ENCODE peak calls at places on chromosomes 7 and 10, in five cellular contexts. S is midbrain, E is ELR, N is AG09319, D is T-cell. C is an unnamed sample.

GRCh38 chr7:102024005-102024768 is 206.8 kb downstream of the CUX1 start:
- DNase-seq in S (no peak), E (no peak), N (no peak), D (no peak), C (no peak)

GRCh38 chr7:155206286-155207020 is 91.2 kb upstream of the INSIG1 start:
- DNase-seq in D (peak), S (peak), E (peak), N (peak), C (peak)

GRCh38 chr7:120190566-120190965 is 82.4 kb upstream of the KCND2 start:
- DNase-seq in D (no peak), E (no peak), N (no peak), S (no peak), C (no peak)

GRCh38 chr7:23242321-23242720 is 4.3 kb upstream of the GPNMB start:
- DNase-seq in D (no peak), E (peak), S (no peak), N (no peak), C (no peak)

GRCh38 chr7:82166666-82167065 is 276.9 kb downstream of the CACNA2D1 start:
- DNase-seq in E (no peak), N (no peak), D (no peak), S (peak), C (no peak)

GRCh38 chr7:103811997-103812396 is 177.5 kb downstream of the RELN start:
- DNase-seq in S (no peak), E (no peak), D (no peak), N (no peak), C (no peak)

GRCh38 chr7:105228555-105228954 is 160.2 kb downstream of the SRPK2 start:
- DNase-seq in D (no peak), E (no peak), N (no peak), S (no peak), C (no peak)

GRCh38 chr10:115706482-115707076 is 566.4 kb downstream of the GFRA1 start:
- DNase-seq in E (peak), D (no peak), S (peak), N (peak), C (no peak)

GRCh38 chr7:69656890-69657289 is 58.6 kb downstream of the AUTS2 start:
- DNase-seq in N (no peak), S (no peak), E (no peak), D (no peak), C (no peak)

GRCh38 chr10:108307250-108307924 is 1142.9 kb upstream of the SORCS1 start:
- DNase-seq in E (no peak), D (no peak), S (no peak), N (no peak), C (no peak)

GRCh38 chr10:68566955-68567354 is 6.8 kb downstream of the TET1 start:
- DNase-seq in D (no peak), S (no peak), N (no peak), E (no peak), C (no peak)

GRCh38 chr10:122829454-122829853 is 16.2 kb downstream of the CUZD1 start:
- DNase-seq in S (no peak), E (no peak), D (no peak), N (no peak), C (no peak)

GRCh38 chr10:69446650-69447151 is 4.6 kb upstream of the TSPAN15 start:
- DNase-seq in E (peak), D (no peak), N (no peak), S (no peak), C (peak)

GRCh38 chr10:10294801-10295515 is 722.7 kb upstream of the CELF2 start:
- DNase-seq in S (no peak), E (no peak), N (no peak), D (no peak), C (no peak)

GRCh38 chr10:14775656-14776055 is 959 bp upstream of the FAM107B start:
- DNase-seq in E (no peak), S (no peak), N (peak), D (no peak), C (no peak)

GRCh38 chr7:140010194-140010895 is 52.4 kb downstream of the PARP12 start:
- DNase-seq in N (no peak), D (no peak), S (no peak), E (no peak), C (no peak)

GRCh38 chr7:152859781-152860191 is 100.2 kb downstream of the ACTR3B start:
- DNase-seq in N (no peak), E (peak), S (no peak), D (no peak), C (no peak)

GRCh38 chr7:76193881-76194280 is 7.8 kb upstream of the SRRM3 start:
- DNase-seq in N (no peak), E (no peak), S (no peak), D (no peak), C (no peak)

GRCh38 chr10:128417776-128418175 is 291.6 kb upstream of the MKI67 start:
- DNase-seq in S (no peak), N (no peak), D (no peak), E (no peak), C (no peak)

GRCh38 chr10:48400129-48400849 is 93.8 kb downstream of the MAPK8 start:
- DNase-seq in E (peak), D (no peak), N (peak), S (no peak), C (no peak)

GRCh38 chr7:84757756-84758155 is 429.1 kb downstream of the SEMA3D start:
- DNase-seq in N (no peak), S (no peak), D (no peak), E (no peak), C (no peak)

GRCh38 chr7:155418304-155418703 is 39.6 kb upstream of the EN2 start:
- DNase-seq in N (no peak), S (no peak), D (no peak), E (no peak), C (no peak)

GRCh38 chr10:33422779-33423520 is 88.5 kb upstream of the NRP1 start:
- DNase-seq in D (no peak), N (no peak), E (no peak), S (no peak), C (no peak)

GRCh38 chr7:129376778-129377700 is 57.2 kb upstream of the STRIP2 start:
- DNase-seq in E (peak), D (no peak), N (no peak), S (no peak), C (no peak)

GRCh38 chr7:134750083-134751062 is 29.1 kb upstream of the CALD1 start:
- DNase-seq in N (no peak), S (peak), D (peak), E (peak), C (no peak)

GRCh38 chr7:36021367-36021766 is 131.7 kb upstream of the EEPD1 start:
- DNase-seq in N (no peak), E (peak), S (no peak), D (no peak), C (no peak)

GRCh38 chr10:79215531-79215930 is 131.7 kb upstream of the PPIF start:
- DNase-seq in S (no peak), N (no peak), E (no peak), D (no peak), C (no peak)

GRCh38 chr7:96238474-96238873 is 83.4 kb downstream of the SLC25A13 start:
- DNase-seq in N (no peak), D (no peak), E (no peak), S (no peak), C (no peak)

GRCh38 chr7:37920619-37921339 is at the start of gene EPDR1:
- DNase-seq in D (peak), N (no peak), S (peak), E (no peak), C (no peak)

GRCh38 chr7:157010588-157011332 is at the start of gene MNX1:
- DNase-seq in D (peak), S (peak), E (peak), N (no peak), C (no peak)

GRCh38 chr10:17062493-17063487 is 66.8 kb downstream of the CUBN start:
- DNase-seq in N (peak), E (peak), D (no peak), S (no peak), C (peak)

GRCh38 chr10:7374795-7375194 is 36.0 kb downstream of the SFMBT2 start:
- DNase-seq in S (no peak), E (no peak), N (no peak), D (no peak), C (no peak)

GRCh38 chr7:121544726-121545125 is 148.6 kb upstream of the FAM3C start:
- DNase-seq in E (peak), N (peak), S (no peak), D (no peak), C (peak)

GRCh38 chr10:73553316-73553715 is 37.8 kb downstream of the USP54 start:
- DNase-seq in D (no peak), E (no peak), N (no peak), S (peak), C (no peak)

GRCh38 chr7:28293529-28293835 is 112.9 kb upstream of the JAZF1 start:
- DNase-seq in D (no peak), S (no peak), N (no peak), E (peak), C (no peak)

C was measured in AG04449.